ENCODE peak calls at places on chromosomes 3 and 15, in seven cellular contexts. W is substantia nigra, B is NCI-H2171 treated with DMSO at 0.1 percent for 48 hours, D is ACHN, K is GM20000, X is AG08396, Z is GOT3. S is an unnamed sample.
A peak's percentile ranks its signal among the peaks of the same experiment; 100 is the strongest.

GRCh38 chr3:51355891-51356578 is 29.1 kb upstream of the MANF start:
- DNase-seq in W (no peak), B (no peak), D (no peak), K (no peak), X (no peak), Z (no peak), S (no peak)

GRCh38 chr3:149373235-149374125 is 4.0 kb downstream of the TM4SF1 start:
- DNase-seq in W (no peak), B (no peak), D (no peak), K (no peak), X (peak; percentile 30), Z (no peak), S (no peak)

GRCh38 chr3:195103623-195104022 is 167.3 kb downstream of the XXYLT1 start:
- DNase-seq in W (no peak), B (no peak), D (no peak), K (no peak), X (no peak), Z (no peak), S (no peak)

GRCh38 chr3:156643729-156644389 is 30.5 kb upstream of the TIPARP start:
- DNase-seq in W (no peak), B (no peak), D (no peak), K (peak; percentile 40), X (no peak), Z (no peak), S (no peak)

GRCh38 chr3:61808999-61809398 is 247.6 kb downstream of the PTPRG start:
- DNase-seq in W (no peak), B (no peak), D (no peak), K (no peak), X (no peak), Z (no peak), S (no peak)

GRCh38 chr3:18660059-18660458 is 234.9 kb upstream of the SATB1 start:
- DNase-seq in W (no peak), B (no peak), D (no peak), K (no peak), X (no peak), Z (no peak), S (no peak)

GRCh38 chr3:120850326-120851295 is 57.4 kb upstream of the STXBP5L start:
- DNase-seq in W (no peak), B (peak; percentile 99), D (no peak), K (no peak), X (no peak), Z (no peak), S (no peak)

GRCh38 chr3:21433751-21434150 is 317.3 kb downstream of the ZNF385D start:
- DNase-seq in W (no peak), B (no peak), D (no peak), K (no peak), X (no peak), Z (no peak), S (no peak)

GRCh38 chr3:194386610-194387009 is 12.5 kb downstream of the GP5 start:
- DNase-seq in W (no peak), B (no peak), D (no peak), K (no peak), X (no peak), Z (no peak), S (no peak)

GRCh38 chr3:135920275-135920674 is 45.3 kb upstream of the PPP2R3A start:
- DNase-seq in W (no peak), B (no peak), D (no peak), K (no peak), X (no peak), Z (no peak), S (no peak)

GRCh38 chr15:31021067-31021665 is 29.7 kb upstream of the MTMR10 start:
- DNase-seq in W (no peak), B (no peak), D (no peak), K (peak; percentile 37), X (no peak), Z (no peak), S (no peak)

GRCh38 chr3:130728037-130728436 is 18.6 kb downstream of the PIK3R4 start:
- DNase-seq in W (no peak), B (no peak), D (no peak), K (no peak), X (no peak), Z (no peak), S (no peak)

S was measured in cortex of kidney.